ENCODE peak calls at places on chromosomes 6 and 20, in eight cellular contexts. One of them, this sample, is unnamed.

GRCh38 chr6:136108591-136108990 is 141.5 kb downstream of the MTFR2 start:
- DNase-seq in progenitor cell of endocrine pancreas: no peak
- DNase-seq in amygdala: no peak
- DNase-seq in stimulated activated CD8-positive, alpha-beta memory T cell treated with anti-CD3 and anti-CD28 coated beads, Interleukin-7, amount 100 ng/mL, for 1 hour: no peak
- DNase-seq in GF-D8: no peak
- DNase-seq in C1 segment of cervical spinal cord: no peak
- DNase-seq in lower lobe of right lung: no peak
- DNase-seq in activated naive CD8-positive, alpha-beta T cell treated with anti-CD3 and anti-CD28 coated beads, Interleukin-2, amount 50 U/mL, for 24 hours: no peak
- DNase-seq in this sample: no peak

GRCh38 chr6:121886223-121886830 is 450.9 kb downstream of the GJA1 start:
- DNase-seq in progenitor cell of endocrine pancreas: no peak
- DNase-seq in amygdala: no peak
- DNase-seq in stimulated activated CD8-positive, alpha-beta memory T cell treated with anti-CD3 and anti-CD28 coated beads, Interleukin-7, amount 100 ng/mL, for 1 hour: no peak
- DNase-seq in GF-D8: no peak
- DNase-seq in C1 segment of cervical spinal cord: no peak
- DNase-seq in lower lobe of right lung: no peak
- DNase-seq in activated naive CD8-positive, alpha-beta T cell treated with anti-CD3 and anti-CD28 coated beads, Interleukin-2, amount 50 U/mL, for 24 hours: no peak
- DNase-seq in this sample: no peak

GRCh38 chr6:33692078-33692759 is 19.3 kb downstream of the UQCC2 start:
- DNase-seq in progenitor cell of endocrine pancreas: no peak
- DNase-seq in amygdala: no peak
- DNase-seq in stimulated activated CD8-positive, alpha-beta memory T cell treated with anti-CD3 and anti-CD28 coated beads, Interleukin-7, amount 100 ng/mL, for 1 hour: no peak
- DNase-seq in GF-D8: no peak
- DNase-seq in C1 segment of cervical spinal cord: no peak
- DNase-seq in lower lobe of right lung: peak; percentile 45
- DNase-seq in activated naive CD8-positive, alpha-beta T cell treated with anti-CD3 and anti-CD28 coated beads, Interleukin-2, amount 50 U/mL, for 24 hours: no peak
- DNase-seq in this sample: no peak

GRCh38 chr6:10210052-10210451 is 204.8 kb downstream of the TFAP2A start:
- DNase-seq in progenitor cell of endocrine pancreas: no peak
- DNase-seq in amygdala: no peak
- DNase-seq in stimulated activated CD8-positive, alpha-beta memory T cell treated with anti-CD3 and anti-CD28 coated beads, Interleukin-7, amount 100 ng/mL, for 1 hour: no peak
- DNase-seq in GF-D8: no peak
- DNase-seq in C1 segment of cervical spinal cord: no peak
- DNase-seq in lower lobe of right lung: no peak
- DNase-seq in activated naive CD8-positive, alpha-beta T cell treated with anti-CD3 and anti-CD28 coated beads, Interleukin-2, amount 50 U/mL, for 24 hours: no peak
- DNase-seq in this sample: no peak

GRCh38 chr6:33726696-33727095 is 15.2 kb upstream of the UQCC2 start:
- DNase-seq in progenitor cell of endocrine pancreas: no peak
- DNase-seq in amygdala: no peak
- DNase-seq in stimulated activated CD8-positive, alpha-beta memory T cell treated with anti-CD3 and anti-CD28 coated beads, Interleukin-7, amount 100 ng/mL, for 1 hour: no peak
- DNase-seq in GF-D8: no peak
- DNase-seq in C1 segment of cervical spinal cord: no peak
- DNase-seq in lower lobe of right lung: peak; percentile 32
- DNase-seq in activated naive CD8-positive, alpha-beta T cell treated with anti-CD3 and anti-CD28 coated beads, Interleukin-2, amount 50 U/mL, for 24 hours: no peak
- DNase-seq in this sample: no peak

GRCh38 chr6:102494808-102495207 is 1101.3 kb downstream of the GRIK2 start:
- DNase-seq in progenitor cell of endocrine pancreas: no peak
- DNase-seq in amygdala: no peak
- DNase-seq in stimulated activated CD8-positive, alpha-beta memory T cell treated with anti-CD3 and anti-CD28 coated beads, Interleukin-7, amount 100 ng/mL, for 1 hour: no peak
- DNase-seq in GF-D8: no peak
- DNase-seq in C1 segment of cervical spinal cord: no peak
- DNase-seq in lower lobe of right lung: no peak
- DNase-seq in activated naive CD8-positive, alpha-beta T cell treated with anti-CD3 and anti-CD28 coated beads, Interleukin-2, amount 50 U/mL, for 24 hours: no peak
- DNase-seq in this sample: no peak

GRCh38 chr6:87483929-87484328 is 11.2 kb downstream of the SLC35A1 start:
- DNase-seq in progenitor cell of endocrine pancreas: no peak
- DNase-seq in amygdala: no peak
- DNase-seq in stimulated activated CD8-positive, alpha-beta memory T cell treated with anti-CD3 and anti-CD28 coated beads, Interleukin-7, amount 100 ng/mL, for 1 hour: no peak
- DNase-seq in GF-D8: peak; percentile 20
- DNase-seq in C1 segment of cervical spinal cord: no peak
- DNase-seq in lower lobe of right lung: no peak
- DNase-seq in activated naive CD8-positive, alpha-beta T cell treated with anti-CD3 and anti-CD28 coated beads, Interleukin-2, amount 50 U/mL, for 24 hours: peak; percentile 10
- DNase-seq in this sample: no peak

GRCh38 chr6:5507056-5507722 is 245.9 kb downstream of the FARS2 start:
- DNase-seq in progenitor cell of endocrine pancreas: no peak
- DNase-seq in amygdala: no peak
- DNase-seq in stimulated activated CD8-positive, alpha-beta memory T cell treated with anti-CD3 and anti-CD28 coated beads, Interleukin-7, amount 100 ng/mL, for 1 hour: no peak
- DNase-seq in GF-D8: no peak
- DNase-seq in C1 segment of cervical spinal cord: no peak
- DNase-seq in lower lobe of right lung: no peak
- DNase-seq in activated naive CD8-positive, alpha-beta T cell treated with anti-CD3 and anti-CD28 coated beads, Interleukin-2, amount 50 U/mL, for 24 hours: no peak
- DNase-seq in this sample: no peak

GRCh38 chr20:20364016-20364746 is 3.7 kb upstream of the INSM1 start:
- DNase-seq in progenitor cell of endocrine pancreas: peak; percentile 14
- DNase-seq in amygdala: no peak
- DNase-seq in stimulated activated CD8-positive, alpha-beta memory T cell treated with anti-CD3 and anti-CD28 coated beads, Interleukin-7, amount 100 ng/mL, for 1 hour: no peak
- DNase-seq in GF-D8: no peak
- DNase-seq in C1 segment of cervical spinal cord: no peak
- DNase-seq in lower lobe of right lung: no peak
- DNase-seq in activated naive CD8-positive, alpha-beta T cell treated with anti-CD3 and anti-CD28 coated beads, Interleukin-2, amount 50 U/mL, for 24 hours: peak; percentile 27
- DNase-seq in this sample: no peak

GRCh38 chr20:19129306-19129705 is 83.1 kb upstream of the SLC24A3 start:
- DNase-seq in progenitor cell of endocrine pancreas: no peak
- DNase-seq in amygdala: no peak
- DNase-seq in stimulated activated CD8-positive, alpha-beta memory T cell treated with anti-CD3 and anti-CD28 coated beads, Interleukin-7, amount 100 ng/mL, for 1 hour: no peak
- DNase-seq in GF-D8: no peak
- DNase-seq in C1 segment of cervical spinal cord: no peak
- DNase-seq in lower lobe of right lung: no peak
- DNase-seq in activated naive CD8-positive, alpha-beta T cell treated with anti-CD3 and anti-CD28 coated beads, Interleukin-2, amount 50 U/mL, for 24 hours: no peak
- DNase-seq in this sample: no peak

GRCh38 chr6:10561566-10562088 is 40.5 kb downstream of the GCNT2 start:
- DNase-seq in progenitor cell of endocrine pancreas: no peak
- DNase-seq in amygdala: no peak
- DNase-seq in stimulated activated CD8-positive, alpha-beta memory T cell treated with anti-CD3 and anti-CD28 coated beads, Interleukin-7, amount 100 ng/mL, for 1 hour: no peak
- DNase-seq in GF-D8: no peak
- DNase-seq in C1 segment of cervical spinal cord: no peak
- DNase-seq in lower lobe of right lung: no peak
- DNase-seq in activated naive CD8-positive, alpha-beta T cell treated with anti-CD3 and anti-CD28 coated beads, Interleukin-2, amount 50 U/mL, for 24 hours: no peak
- DNase-seq in this sample: no peak

GRCh38 chr6:43172127-43173007 is 1.3 kb downstream of the SRF start:
- DNase-seq in progenitor cell of endocrine pancreas: peak; percentile 42
- DNase-seq in amygdala: no peak
- DNase-seq in stimulated activated CD8-positive, alpha-beta memory T cell treated with anti-CD3 and anti-CD28 coated beads, Interleukin-7, amount 100 ng/mL, for 1 hour: peak; percentile 15
- DNase-seq in GF-D8: no peak
- DNase-seq in C1 segment of cervical spinal cord: peak; percentile 61
- DNase-seq in lower lobe of right lung: peak; percentile 72
- DNase-seq in activated naive CD8-positive, alpha-beta T cell treated with anti-CD3 and anti-CD28 coated beads, Interleukin-2, amount 50 U/mL, for 24 hours: peak; percentile 59
- DNase-seq in this sample: peak; percentile 86